ENCODE peak calls at places on chromosomes 13 and 19, in four cellular contexts. One of them, this sample, is unnamed.
A peak's percentile ranks its signal among the peaks of the same experiment; 100 is the strongest.

GRCh38 chr13:52599037-52599852 is 43.0 kb upstream of the HNRNPA1L2 start:
- DNase-seq in astrocyte of the spinal cord: peak; percentile 82
- DNase-seq in left ventricle myocardium inferior: no peak
- DNase-seq in fibroblast of the aortic adventitia: peak; percentile 87
- DNase-seq in this sample: peak; percentile 18

GRCh38 chr13:47188802-47189201 is 291.9 kb upstream of the HTR2A start:
- DNase-seq in left ventricle myocardium inferior: no peak
- DNase-seq in astrocyte of the spinal cord: no peak
- DNase-seq in fibroblast of the aortic adventitia: peak; percentile 85
- DNase-seq in this sample: peak; percentile 56

GRCh38 chr13:52454459-52454824 is 836 bp upstream of the CKAP2 start:
- DNase-seq in astrocyte of the spinal cord: peak; percentile 16
- DNase-seq in left ventricle myocardium inferior: no peak
- DNase-seq in fibroblast of the aortic adventitia: peak; percentile 10
- DNase-seq in this sample: peak; percentile 13

GRCh38 chr19:34173145-34173956 is 1.0 kb downstream of the LSM14A start:
- DNase-seq in astrocyte of the spinal cord: no peak
- DNase-seq in fibroblast of the aortic adventitia: peak; percentile 55
- DNase-seq in left ventricle myocardium inferior: no peak
- DNase-seq in this sample: peak; percentile 52

GRCh38 chr13:73702419-73703071 is 431.7 kb downstream of the KLF12 start:
- DNase-seq in astrocyte of the spinal cord: no peak
- DNase-seq in left ventricle myocardium inferior: no peak
- DNase-seq in fibroblast of the aortic adventitia: no peak
- DNase-seq in this sample: peak; percentile 10

GRCh38 chr19:13526552-13526951 is 20.3 kb upstream of the CACNA1A start:
- DNase-seq in astrocyte of the spinal cord: no peak
- DNase-seq in left ventricle myocardium inferior: no peak
- DNase-seq in fibroblast of the aortic adventitia: peak; percentile 39
- DNase-seq in this sample: no peak

GRCh38 chr19:12833747-12834417 is 497 bp downstream of the RTBDN start:
- DNase-seq in fibroblast of the aortic adventitia: no peak
- DNase-seq in astrocyte of the spinal cord: no peak
- DNase-seq in left ventricle myocardium inferior: no peak
- DNase-seq in this sample: no peak

GRCh38 chr13:46339035-46339666 is 47.9 kb downstream of the RUBCNL start:
- DNase-seq in astrocyte of the spinal cord: peak; percentile 96
- DNase-seq in fibroblast of the aortic adventitia: peak; percentile 82
- DNase-seq in left ventricle myocardium inferior: peak; percentile 28
- DNase-seq in this sample: peak; percentile 25

GRCh38 chr19:13012690-13013608 is 17.7 kb downstream of the NFIX start:
- DNase-seq in left ventricle myocardium inferior: peak; percentile 63
- DNase-seq in fibroblast of the aortic adventitia: peak; percentile 85
- DNase-seq in astrocyte of the spinal cord: peak; percentile 75
- DNase-seq in this sample: peak; percentile 92

GRCh38 chr13:46489586-46490023 is 63.4 kb upstream of the LRCH1 start:
- DNase-seq in astrocyte of the spinal cord: peak; percentile 86
- DNase-seq in fibroblast of the aortic adventitia: peak; percentile 96
- DNase-seq in left ventricle myocardium inferior: no peak
- DNase-seq in this sample: peak; percentile 44

GRCh38 chr19:16794456-16794855 is 34.7 kb upstream of the SIN3B start:
- DNase-seq in astrocyte of the spinal cord: no peak
- DNase-seq in left ventricle myocardium inferior: no peak
- DNase-seq in fibroblast of the aortic adventitia: no peak
- DNase-seq in this sample: no peak

GRCh38 chr19:46859637-46860124 is 1.1 kb upstream of the ARHGAP35 start:
- DNase-seq in fibroblast of the aortic adventitia: no peak
- DNase-seq in astrocyte of the spinal cord: no peak
- DNase-seq in left ventricle myocardium inferior: peak; percentile 75
- DNase-seq in this sample: peak; percentile 80

GRCh38 chr13:105804561-105805190 is 730.8 kb downstream of the EFNB2 start:
- DNase-seq in fibroblast of the aortic adventitia: peak; percentile 0
- DNase-seq in astrocyte of the spinal cord: peak; percentile 83
- DNase-seq in left ventricle myocardium inferior: no peak
- DNase-seq in this sample: peak; percentile 13

GRCh38 chr19:35213678-35214632 is 14.6 kb downstream of the FAM187B start:
- DNase-seq in left ventricle myocardium inferior: peak; percentile 35
- DNase-seq in astrocyte of the spinal cord: peak; percentile 16
- DNase-seq in fibroblast of the aortic adventitia: peak; percentile 77
- DNase-seq in this sample: peak; percentile 63

GRCh38 chr19:14361824-14362223 is 19.4 kb upstream of the ADGRE5 start:
- DNase-seq in fibroblast of the aortic adventitia: peak; percentile 48
- DNase-seq in astrocyte of the spinal cord: no peak
- DNase-seq in left ventricle myocardium inferior: no peak
- DNase-seq in this sample: peak; percentile 34

GRCh38 chr19:12095111-12095790 is 30.7 kb downstream of the ZNF844 start:
- DNase-seq in left ventricle myocardium inferior: no peak
- DNase-seq in fibroblast of the aortic adventitia: peak; percentile 12
- DNase-seq in astrocyte of the spinal cord: no peak
- DNase-seq in this sample: peak; percentile 68

GRCh38 chr13:36778083-36778671 is 40.8 kb upstream of the RFXAP start:
- DNase-seq in left ventricle myocardium inferior: no peak
- DNase-seq in astrocyte of the spinal cord: peak; percentile 63
- DNase-seq in fibroblast of the aortic adventitia: peak; percentile 23
- DNase-seq in this sample: peak; percentile 41

GRCh38 chr13:34162545-34162936 is 344.6 kb downstream of the RFC3 start:
- DNase-seq in left ventricle myocardium inferior: no peak
- DNase-seq in astrocyte of the spinal cord: peak; percentile 80
- DNase-seq in fibroblast of the aortic adventitia: peak; percentile 67
- DNase-seq in this sample: peak; percentile 61

GRCh38 chr13:36907801-36908200 is 12.2 kb downstream of the SMAD9 start:
- DNase-seq in fibroblast of the aortic adventitia: no peak
- DNase-seq in astrocyte of the spinal cord: no peak
- DNase-seq in left ventricle myocardium inferior: no peak
- DNase-seq in this sample: no peak

GRCh38 chr13:20882206-20882605 is 20.3 kb downstream of the XPO4 start:
- DNase-seq in astrocyte of the spinal cord: no peak
- DNase-seq in left ventricle myocardium inferior: no peak
- DNase-seq in fibroblast of the aortic adventitia: peak; percentile 14
- DNase-seq in this sample: no peak

GRCh38 chr13:110272651-110273050 is 34.3 kb downstream of the COL4A1 start:
- DNase-seq in left ventricle myocardium inferior: no peak
- DNase-seq in astrocyte of the spinal cord: no peak
- DNase-seq in fibroblast of the aortic adventitia: no peak
- DNase-seq in this sample: no peak

GRCh38 chr13:101209206-101209893 is 207.0 kb downstream of the NALCN start:
- DNase-seq in fibroblast of the aortic adventitia: no peak
- DNase-seq in left ventricle myocardium inferior: no peak
- DNase-seq in astrocyte of the spinal cord: no peak
- DNase-seq in this sample: no peak

GRCh38 chr13:42720116-42720857 is 61.1 kb upstream of the FAM216B start:
- DNase-seq in astrocyte of the spinal cord: peak; percentile 95
- DNase-seq in left ventricle myocardium inferior: no peak
- DNase-seq in fibroblast of the aortic adventitia: peak; percentile 100
- DNase-seq in this sample: peak; percentile 99

GRCh38 chr19:2478756-2479555 is 3.0 kb downstream of the GADD45B start:
- DNase-seq in left ventricle myocardium inferior: peak; percentile 84
- DNase-seq in astrocyte of the spinal cord: peak; percentile 84
- DNase-seq in fibroblast of the aortic adventitia: peak; percentile 82
- DNase-seq in this sample: peak; percentile 82

GRCh38 chr19:16834747-16835146 is 5.5 kb downstream of the SIN3B start:
- DNase-seq in fibroblast of the aortic adventitia: no peak
- DNase-seq in left ventricle myocardium inferior: no peak
- DNase-seq in astrocyte of the spinal cord: peak; percentile 29
- DNase-seq in this sample: no peak

GRCh38 chr13:85093808-85094207 is 705.4 kb downstream of the SLITRK6 start:
- DNase-seq in left ventricle myocardium inferior: peak; percentile 16
- DNase-seq in astrocyte of the spinal cord: peak; percentile 54
- DNase-seq in fibroblast of the aortic adventitia: no peak
- DNase-seq in this sample: no peak

GRCh38 chr19:50222691-50223438 is 19.4 kb downstream of the MYH14 start:
- DNase-seq in fibroblast of the aortic adventitia: no peak
- DNase-seq in astrocyte of the spinal cord: no peak
- DNase-seq in left ventricle myocardium inferior: no peak
- DNase-seq in this sample: no peak

GRCh38 chr13:21637296-21637695 is 33.3 kb upstream of the MICU2 start:
- DNase-seq in fibroblast of the aortic adventitia: peak; percentile 10
- DNase-seq in astrocyte of the spinal cord: peak; percentile 52
- DNase-seq in left ventricle myocardium inferior: no peak
- DNase-seq in this sample: peak; percentile 23

GRCh38 chr19:2648528-2648937 is 54.0 kb downstream of the GNG7 start:
- DNase-seq in fibroblast of the aortic adventitia: peak; percentile 80
- DNase-seq in left ventricle myocardium inferior: peak; percentile 69
- DNase-seq in astrocyte of the spinal cord: peak; percentile 69
- DNase-seq in this sample: peak; percentile 75

GRCh38 chr19:50952890-50953289 is at the start of gene KLK5:
- DNase-seq in astrocyte of the spinal cord: no peak
- DNase-seq in left ventricle myocardium inferior: no peak
- DNase-seq in fibroblast of the aortic adventitia: no peak
- DNase-seq in this sample: no peak

GRCh38 chr13:22107549-22107948 is 436.7 kb downstream of the FGF9 start:
- DNase-seq in fibroblast of the aortic adventitia: no peak
- DNase-seq in astrocyte of the spinal cord: peak; percentile 22
- DNase-seq in left ventricle myocardium inferior: no peak
- DNase-seq in this sample: no peak

GRCh38 chr19:42132851-42133528 is 744 bp upstream of the POU2F2 start:
- DNase-seq in astrocyte of the spinal cord: peak; percentile 40
- DNase-seq in left ventricle myocardium inferior: peak; percentile 61
- DNase-seq in fibroblast of the aortic adventitia: peak; percentile 36
- DNase-seq in this sample: no peak

GRCh38 chr13:62171697-62172096 is 756.0 kb upstream of the PCDH20 start:
- DNase-seq in astrocyte of the spinal cord: no peak
- DNase-seq in left ventricle myocardium inferior: no peak
- DNase-seq in fibroblast of the aortic adventitia: no peak
- DNase-seq in this sample: no peak

GRCh38 chr19:40798997-40799557 is at the start of gene EGLN2:
- DNase-seq in left ventricle myocardium inferior: no peak
- DNase-seq in astrocyte of the spinal cord: no peak
- DNase-seq in fibroblast of the aortic adventitia: no peak
- DNase-seq in this sample: no peak

GRCh38 chr13:27797228-27797624 is 4.9 kb downstream of the GSX1 start:
- DNase-seq in fibroblast of the aortic adventitia: peak; percentile 8
- DNase-seq in left ventricle myocardium inferior: no peak
- DNase-seq in astrocyte of the spinal cord: no peak
- DNase-seq in this sample: peak; percentile 12

GRCh38 chr19:15107056-15108010 is at the start of gene SYDE1:
- DNase-seq in left ventricle myocardium inferior: peak; percentile 56
- DNase-seq in fibroblast of the aortic adventitia: peak; percentile 72
- DNase-seq in astrocyte of the spinal cord: peak; percentile 68
- DNase-seq in this sample: peak; percentile 59

GRCh38 chr19:54319049-54319448 is 6.1 kb upstream of the LILRA5 start:
- DNase-seq in left ventricle myocardium inferior: no peak
- DNase-seq in fibroblast of the aortic adventitia: no peak
- DNase-seq in astrocyte of the spinal cord: no peak
- DNase-seq in this sample: no peak

GRCh38 chr19:47381653-47382279 is 32.7 kb downstream of the DHX34 start:
- DNase-seq in fibroblast of the aortic adventitia: no peak
- DNase-seq in left ventricle myocardium inferior: no peak
- DNase-seq in astrocyte of the spinal cord: no peak
- DNase-seq in this sample: no peak

GRCh38 chr13:111916201-111916600 is 150.7 kb upstream of the SOX1 start:
- DNase-seq in fibroblast of the aortic adventitia: no peak
- DNase-seq in left ventricle myocardium inferior: no peak
- DNase-seq in astrocyte of the spinal cord: no peak
- DNase-seq in this sample: no peak

GRCh38 chr13:108086678-108087077 is 128.7 kb downstream of the LIG4 start:
- DNase-seq in left ventricle myocardium inferior: no peak
- DNase-seq in astrocyte of the spinal cord: peak; percentile 5
- DNase-seq in fibroblast of the aortic adventitia: no peak
- DNase-seq in this sample: peak; percentile 25
- TF ChIP-seq CTCF in left ventricle myocardium inferior: no peak
- TF ChIP-seq CTCF in astrocyte of the spinal cord: peak; percentile 21
- TF ChIP-seq CTCF in fibroblast of the aortic adventitia: no peak
- TF ChIP-seq CTCF in this sample: peak; percentile 35

DNA sequence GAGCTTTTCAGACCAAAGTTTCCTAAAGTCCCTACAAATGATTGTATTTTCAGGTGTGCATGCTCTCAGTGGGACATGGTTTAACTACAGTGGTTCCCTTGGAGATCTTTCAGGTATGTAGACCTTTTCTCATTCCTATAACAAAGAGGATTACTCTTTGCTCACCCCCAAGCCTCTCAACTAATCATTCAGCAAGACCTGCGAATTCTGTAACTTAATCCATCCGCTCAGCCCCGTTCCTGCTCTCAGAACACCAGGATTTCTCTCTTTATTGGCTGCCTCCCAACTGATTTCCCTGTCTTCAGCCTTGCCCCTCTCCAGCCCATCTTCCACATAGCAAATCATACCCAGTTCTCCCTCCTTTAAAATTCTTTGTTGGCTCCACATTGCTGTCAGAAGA is 253.6 kb downstream of the MTUS2 start:
- DNase-seq in astrocyte of the spinal cord: no peak
- DNase-seq in left ventricle myocardium inferior: no peak
- DNase-seq in fibroblast of the aortic adventitia: no peak
- DNase-seq in this sample: no peak
- H3K4me3 ChIP-seq in astrocyte of the spinal cord: no peak overlapping the region
- H3K4me3 ChIP-seq in left ventricle myocardium inferior: no peak overlapping the region
- H3K4me3 ChIP-seq in fibroblast of the aortic adventitia: no peak overlapping the region
- H3K4me3 ChIP-seq in this sample: no peak overlapping the region

GRCh38 chr19:30209617-30210600 is 162.3 kb upstream of the ZNF536 start:
- DNase-seq in astrocyte of the spinal cord: no peak
- DNase-seq in left ventricle myocardium inferior: no peak
- DNase-seq in fibroblast of the aortic adventitia: no peak
- DNase-seq in this sample: no peak
- TF ChIP-seq CTCF in astrocyte of the spinal cord: no peak
- TF ChIP-seq CTCF in left ventricle myocardium inferior: no peak
- TF ChIP-seq CTCF in fibroblast of the aortic adventitia: no peak
- TF ChIP-seq CTCF in this sample: no peak

DNA sequence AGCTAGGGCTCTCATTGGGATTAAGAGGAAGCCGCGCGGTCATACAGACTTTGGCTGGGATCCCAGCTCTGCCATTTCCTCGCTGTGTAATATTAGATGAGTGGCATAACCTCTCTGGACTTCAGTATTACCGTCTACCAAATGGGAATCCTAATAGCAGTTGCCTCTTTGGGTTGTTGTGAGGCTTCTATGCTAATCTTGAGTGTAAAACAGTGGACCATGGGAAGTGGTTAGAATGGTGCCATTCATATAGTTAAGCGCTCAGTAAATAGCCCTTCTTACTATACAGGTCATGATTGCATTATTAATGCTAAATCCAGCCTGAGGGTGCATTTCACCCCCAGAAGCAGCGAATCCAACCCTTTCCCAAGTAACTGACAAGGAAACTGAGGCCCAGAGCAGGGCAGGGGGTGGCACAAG is 566 bp upstream of the OPA3 start:
- DNase-seq in left ventricle myocardium inferior: no peak
- DNase-seq in fibroblast of the aortic adventitia: no peak
- DNase-seq in astrocyte of the spinal cord: no peak
- DNase-seq in this sample: no peak
- H3K4me3 ChIP-seq in left ventricle myocardium inferior: peak overlapping the region; percentile 87
- H3K4me3 ChIP-seq in fibroblast of the aortic adventitia: peak overlapping the region; percentile 72
- H3K4me3 ChIP-seq in astrocyte of the spinal cord: peak overlapping the region; percentile 61
- H3K4me3 ChIP-seq in this sample: peak overlapping the region; percentile 93

GRCh38 chr13:50616101-50616500 is 227.4 kb downstream of the DLEU7 start:
- DNase-seq in left ventricle myocardium inferior: no peak
- DNase-seq in fibroblast of the aortic adventitia: peak; percentile 60
- DNase-seq in astrocyte of the spinal cord: peak; percentile 55
- DNase-seq in this sample: peak; percentile 25
- TF ChIP-seq CTCF in left ventricle myocardium inferior: no peak
- TF ChIP-seq CTCF in fibroblast of the aortic adventitia: no peak
- TF ChIP-seq CTCF in astrocyte of the spinal cord: no peak
- TF ChIP-seq CTCF in this sample: no peak